ENCODE peak calls at places on chromosomes 5 and 9, in eight cellular contexts. One of them, this sample, is unnamed.
A peak's percentile ranks its signal among the peaks of the same experiment; 100 is the strongest.

GRCh38 chr5:59058237-59058636 is 475.4 kb downstream of the RAB3C start:
- DNase-seq in AG08396: no peak
- DNase-seq in ureter: no peak
- DNase-seq in type B pancreatic cell: no peak
- DNase-seq in NCI-H226: no peak
- DNase-seq in nucleus accumbens: no peak
- DNase-seq in amygdala: no peak
- DNase-seq in GM13977: no peak
- DNase-seq in this sample: no peak

GRCh38 chr5:28483327-28484025 is 1445.1 kb upstream of the CDH9 start:
- DNase-seq in AG08396: no peak
- DNase-seq in ureter: no peak
- DNase-seq in type B pancreatic cell: no peak
- DNase-seq in NCI-H226: no peak
- DNase-seq in nucleus accumbens: no peak
- DNase-seq in amygdala: no peak
- DNase-seq in GM13977: no peak
- DNase-seq in this sample: no peak

GRCh38 chr5:128498844-128499455 is 39.1 kb downstream of the FBN2 start:
- DNase-seq in AG08396: peak; percentile 13
- DNase-seq in ureter: no peak
- DNase-seq in type B pancreatic cell: no peak
- DNase-seq in NCI-H226: no peak
- DNase-seq in nucleus accumbens: no peak
- DNase-seq in amygdala: no peak
- DNase-seq in GM13977: peak; percentile 17
- DNase-seq in this sample: no peak

GRCh38 chr9:134179595-134179917 is 15.2 kb upstream of the RNU6ATAC start:
- DNase-seq in AG08396: no peak
- DNase-seq in ureter: no peak
- DNase-seq in type B pancreatic cell: no peak
- DNase-seq in NCI-H226: no peak
- DNase-seq in nucleus accumbens: no peak
- DNase-seq in amygdala: no peak
- DNase-seq in GM13977: no peak
- DNase-seq in this sample: no peak

GRCh38 chr9:138112090-138112748 is 234.6 kb downstream of the CACNA1B start:
- DNase-seq in AG08396: no peak
- DNase-seq in ureter: no peak
- DNase-seq in type B pancreatic cell: peak; percentile 25
- DNase-seq in NCI-H226: no peak
- DNase-seq in nucleus accumbens: no peak
- DNase-seq in amygdala: no peak
- DNase-seq in GM13977: no peak
- DNase-seq in this sample: no peak

GRCh38 chr5:180353226-180353962 is at the start of gene GFPT2:
- DNase-seq in AG08396: peak; percentile 99
- DNase-seq in ureter: peak; percentile 82
- DNase-seq in type B pancreatic cell: peak; percentile 89
- DNase-seq in NCI-H226: peak; percentile 78
- DNase-seq in nucleus accumbens: peak; percentile 88
- DNase-seq in amygdala: peak; percentile 84
- DNase-seq in GM13977: peak; percentile 95
- DNase-seq in this sample: peak; percentile 37

GRCh38 chr9:105138306-105138801 is 106.1 kb upstream of the SLC44A1 start:
- DNase-seq in AG08396: no peak
- DNase-seq in ureter: no peak
- DNase-seq in type B pancreatic cell: no peak
- DNase-seq in NCI-H226: no peak
- DNase-seq in nucleus accumbens: no peak
- DNase-seq in amygdala: no peak
- DNase-seq in GM13977: no peak
- DNase-seq in this sample: no peak

GRCh38 chr5:38650540-38651275 is 94.3 kb upstream of the LIFR start:
- DNase-seq in AG08396: no peak
- DNase-seq in ureter: no peak
- DNase-seq in type B pancreatic cell: no peak
- DNase-seq in NCI-H226: no peak
- DNase-seq in nucleus accumbens: no peak
- DNase-seq in amygdala: no peak
- DNase-seq in GM13977: no peak
- DNase-seq in this sample: no peak

GRCh38 chr9:34611811-34612787 is at the start of gene RPP25L:
- DNase-seq in AG08396: peak; percentile 98
- DNase-seq in ureter: peak; percentile 90
- DNase-seq in type B pancreatic cell: peak; percentile 86
- DNase-seq in NCI-H226: peak; percentile 65
- DNase-seq in nucleus accumbens: peak; percentile 86
- DNase-seq in amygdala: peak; percentile 79
- DNase-seq in GM13977: peak; percentile 96
- DNase-seq in this sample: peak; percentile 60

GRCh38 chr5:124841829-124842712 is 95.6 kb upstream of the ZNF608 start:
- DNase-seq in AG08396: no peak
- DNase-seq in ureter: no peak
- DNase-seq in type B pancreatic cell: no peak
- DNase-seq in NCI-H226: peak; percentile 13
- DNase-seq in nucleus accumbens: no peak
- DNase-seq in amygdala: no peak
- DNase-seq in GM13977: no peak
- DNase-seq in this sample: no peak

GRCh38 chr9:104319198-104319597 is 184.9 kb upstream of the OR13F1 start:
- DNase-seq in AG08396: no peak
- DNase-seq in ureter: no peak
- DNase-seq in type B pancreatic cell: no peak
- DNase-seq in NCI-H226: no peak
- DNase-seq in nucleus accumbens: no peak
- DNase-seq in amygdala: no peak
- DNase-seq in GM13977: no peak
- DNase-seq in this sample: no peak

GRCh38 chr5:42949348-42950090 is 90.6 kb downstream of the ANXA2R start:
- DNase-seq in AG08396: peak; percentile 35
- DNase-seq in ureter: peak; percentile 58
- DNase-seq in type B pancreatic cell: no peak
- DNase-seq in NCI-H226: no peak
- DNase-seq in nucleus accumbens: peak; percentile 7
- DNase-seq in amygdala: no peak
- DNase-seq in GM13977: peak; percentile 77
- DNase-seq in this sample: no peak

GRCh38 chr9:95341262-95342011 is 23.9 kb upstream of the FANCC start:
- DNase-seq in AG08396: peak; percentile 30
- DNase-seq in ureter: no peak
- DNase-seq in type B pancreatic cell: no peak
- DNase-seq in NCI-H226: no peak
- DNase-seq in nucleus accumbens: peak; percentile 0
- DNase-seq in amygdala: no peak
- DNase-seq in GM13977: no peak
- DNase-seq in this sample: no peak

GRCh38 chr5:56088967-56089829 is 94.4 kb upstream of the IL6ST start:
- DNase-seq in AG08396: no peak
- DNase-seq in ureter: no peak
- DNase-seq in type B pancreatic cell: no peak
- DNase-seq in NCI-H226: peak; percentile 98
- DNase-seq in nucleus accumbens: no peak
- DNase-seq in amygdala: no peak
- DNase-seq in GM13977: peak; percentile 71
- DNase-seq in this sample: no peak

GRCh38 chr5:18113724-18114123 is 479.5 kb downstream of the TAF11L14 start:
- DNase-seq in AG08396: no peak
- DNase-seq in ureter: no peak
- DNase-seq in type B pancreatic cell: no peak
- DNase-seq in NCI-H226: no peak
- DNase-seq in nucleus accumbens: no peak
- DNase-seq in amygdala: no peak
- DNase-seq in GM13977: no peak
- DNase-seq in this sample: no peak

GRCh38 chr9:16267336-16268036 is 603.0 kb downstream of the BNC2 start:
- DNase-seq in AG08396: no peak
- DNase-seq in ureter: no peak
- DNase-seq in type B pancreatic cell: no peak
- DNase-seq in NCI-H226: no peak
- DNase-seq in nucleus accumbens: no peak
- DNase-seq in amygdala: no peak
- DNase-seq in GM13977: no peak
- DNase-seq in this sample: no peak

GRCh38 chr9:33151601-33152000 is 15.5 kb downstream of the B4GALT1 start:
- DNase-seq in AG08396: no peak
- DNase-seq in ureter: no peak
- DNase-seq in type B pancreatic cell: no peak
- DNase-seq in NCI-H226: no peak
- DNase-seq in nucleus accumbens: no peak
- DNase-seq in amygdala: no peak
- DNase-seq in GM13977: no peak
- DNase-seq in this sample: no peak

GRCh38 chr5:100900142-100900795 is 2.8 kb downstream of the ST8SIA4 start:
- DNase-seq in AG08396: no peak
- DNase-seq in ureter: no peak
- DNase-seq in type B pancreatic cell: no peak
- DNase-seq in NCI-H226: peak; percentile 13
- DNase-seq in nucleus accumbens: peak; percentile 13
- DNase-seq in amygdala: peak; percentile 14
- DNase-seq in GM13977: no peak
- DNase-seq in this sample: no peak

GRCh38 chr5:40634593-40634992 is 45.1 kb upstream of the PTGER4 start:
- DNase-seq in AG08396: no peak
- DNase-seq in ureter: no peak
- DNase-seq in type B pancreatic cell: no peak
- DNase-seq in NCI-H226: no peak
- DNase-seq in nucleus accumbens: no peak
- DNase-seq in amygdala: no peak
- DNase-seq in GM13977: no peak
- DNase-seq in this sample: no peak

GRCh38 chr5:98639258-98639657 is 134.2 kb upstream of the RGMB start:
- DNase-seq in AG08396: no peak
- DNase-seq in ureter: no peak
- DNase-seq in type B pancreatic cell: no peak
- DNase-seq in NCI-H226: no peak
- DNase-seq in nucleus accumbens: no peak
- DNase-seq in amygdala: no peak
- DNase-seq in GM13977: no peak
- DNase-seq in this sample: no peak

GRCh38 chr5:163607256-163607655 is 101.8 kb downstream of the MAT2B start:
- DNase-seq in AG08396: no peak
- DNase-seq in ureter: no peak
- DNase-seq in type B pancreatic cell: no peak
- DNase-seq in NCI-H226: no peak
- DNase-seq in nucleus accumbens: no peak
- DNase-seq in amygdala: no peak
- DNase-seq in GM13977: no peak
- DNase-seq in this sample: no peak

GRCh38 chr5:5467737-5468136 is 45.3 kb downstream of the ICE1 start:
- DNase-seq in AG08396: no peak
- DNase-seq in ureter: no peak
- DNase-seq in type B pancreatic cell: no peak
- DNase-seq in NCI-H226: no peak
- DNase-seq in nucleus accumbens: no peak
- DNase-seq in amygdala: no peak
- DNase-seq in GM13977: no peak
- DNase-seq in this sample: no peak